ENCODE peak calls at places on chromosomes 13 and 19, in six cellular contexts. One of them, this sample, is unnamed.

GRCh38 chr19:3784607-3785463 is 1.3 kb downstream of the MATK start:
- DNase-seq in adrenal gland: no peak
- DNase-seq in tibial nerve: no peak
- DNase-seq in astrocyte: no peak
- DNase-seq in upper lobe of left lung: no peak
- DNase-seq in nephron progenitor cell: no peak
- DNase-seq in this sample: no peak

GRCh38 chr19:55383789-55384575 is at the start of gene TMEM238:
- DNase-seq in adrenal gland: peak; percentile 69
- DNase-seq in tibial nerve: no peak
- DNase-seq in astrocyte: peak; percentile 56
- DNase-seq in upper lobe of left lung: peak; percentile 68
- DNase-seq in nephron progenitor cell: peak; percentile 72
- DNase-seq in this sample: no peak

GRCh38 chr13:94858856-94859811 is 146.8 kb upstream of the SOX21 start:
- DNase-seq in adrenal gland: peak; percentile 58
- DNase-seq in tibial nerve: peak; percentile 46
- DNase-seq in astrocyte: peak; percentile 30
- DNase-seq in upper lobe of left lung: peak; percentile 54
- DNase-seq in nephron progenitor cell: peak; percentile 3
- DNase-seq in this sample: no peak

GRCh38 chr19:35357867-35358573 is at the start of gene FFAR3:
- DNase-seq in adrenal gland: peak; percentile 41
- DNase-seq in tibial nerve: peak; percentile 17
- DNase-seq in astrocyte: no peak
- DNase-seq in upper lobe of left lung: peak; percentile 56
- DNase-seq in nephron progenitor cell: no peak
- DNase-seq in this sample: no peak

GRCh38 chr13:28657784-28658538 is 969 bp upstream of the POMP start:
- DNase-seq in adrenal gland: no peak
- DNase-seq in tibial nerve: no peak
- DNase-seq in astrocyte: no peak
- DNase-seq in upper lobe of left lung: no peak
- DNase-seq in nephron progenitor cell: no peak
- DNase-seq in this sample: no peak

GRCh38 chr13:60969659-60970058 is 446.0 kb downstream of the PCDH20 start:
- DNase-seq in adrenal gland: no peak
- DNase-seq in tibial nerve: no peak
- DNase-seq in astrocyte: no peak
- DNase-seq in upper lobe of left lung: no peak
- DNase-seq in nephron progenitor cell: no peak
- DNase-seq in this sample: no peak

GRCh38 chr13:93244918-93245280 is 18.3 kb downstream of the GPC6 start:
- DNase-seq in adrenal gland: no peak
- DNase-seq in tibial nerve: no peak
- DNase-seq in astrocyte: peak; percentile 82
- DNase-seq in upper lobe of left lung: no peak
- DNase-seq in nephron progenitor cell: no peak
- DNase-seq in this sample: no peak

GRCh38 chr13:30058429-30058828 is 208.0 kb upstream of the UBL3 start:
- DNase-seq in adrenal gland: no peak
- DNase-seq in tibial nerve: no peak
- DNase-seq in astrocyte: no peak
- DNase-seq in upper lobe of left lung: no peak
- DNase-seq in nephron progenitor cell: no peak
- DNase-seq in this sample: no peak

GRCh38 chr19:49614096-49614857 is 23.3 kb downstream of the PRR12 start:
- DNase-seq in adrenal gland: no peak
- DNase-seq in tibial nerve: no peak
- DNase-seq in astrocyte: peak; percentile 83
- DNase-seq in upper lobe of left lung: no peak
- DNase-seq in nephron progenitor cell: no peak
- DNase-seq in this sample: no peak

GRCh38 chr19:48613024-48613851 is 1.6 kb downstream of the FAM83E start:
- DNase-seq in adrenal gland: peak; percentile 70
- DNase-seq in tibial nerve: no peak
- DNase-seq in astrocyte: no peak
- DNase-seq in upper lobe of left lung: peak; percentile 45
- DNase-seq in nephron progenitor cell: no peak
- DNase-seq in this sample: no peak

DNA sequence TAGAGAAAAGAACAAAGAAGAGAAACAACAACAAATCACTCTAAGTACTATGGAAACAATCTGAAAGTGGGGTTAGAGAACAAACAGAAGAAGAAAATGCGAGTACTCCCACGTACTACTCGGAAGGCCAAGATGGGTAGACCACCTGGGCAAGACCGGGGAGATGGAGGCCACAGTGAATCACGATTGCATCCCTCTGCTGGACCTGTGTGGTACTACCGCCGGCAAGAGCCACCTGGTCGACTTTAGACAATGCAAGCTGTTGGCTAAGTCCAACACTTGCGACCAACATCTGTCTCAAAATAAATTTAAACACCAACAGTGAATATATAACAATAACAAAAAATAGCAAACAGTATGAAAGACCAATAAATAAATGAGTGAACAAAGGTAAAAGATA is 45.5 kb upstream of the ZNF91 start:
- DNase-seq in adrenal gland: no peak
- DNase-seq in tibial nerve: no peak
- DNase-seq in astrocyte: no peak
- DNase-seq in upper lobe of left lung: no peak
- DNase-seq in nephron progenitor cell: peak; percentile 10
- DNase-seq in this sample: no peak
- TF ChIP-seq CTCF in adrenal gland: no peak
- TF ChIP-seq CTCF in tibial nerve: peak; percentile 16
- TF ChIP-seq CTCF in astrocyte: peak; percentile 21
- TF ChIP-seq CTCF in upper lobe of left lung: no peak
- TF ChIP-seq CTCF in nephron progenitor cell: peak; percentile 18
- TF ChIP-seq CTCF in this sample: peak; percentile 53

GRCh38 chr13:99656843-99657506 is 155.7 kb downstream of the TM9SF2 start:
- DNase-seq in adrenal gland: no peak
- DNase-seq in tibial nerve: no peak
- DNase-seq in astrocyte: no peak
- DNase-seq in upper lobe of left lung: no peak
- DNase-seq in nephron progenitor cell: no peak
- DNase-seq in this sample: no peak

GRCh38 chr13:99660101-99660500 is 158.8 kb downstream of the TM9SF2 start:
- DNase-seq in adrenal gland: no peak
- DNase-seq in tibial nerve: no peak
- DNase-seq in astrocyte: no peak
- DNase-seq in upper lobe of left lung: no peak
- DNase-seq in nephron progenitor cell: no peak
- DNase-seq in this sample: no peak

GRCh38 chr13:99657848-99658265 is 156.6 kb downstream of the TM9SF2 start:
- DNase-seq in adrenal gland: no peak
- DNase-seq in tibial nerve: no peak
- DNase-seq in astrocyte: peak; percentile 31
- DNase-seq in upper lobe of left lung: peak; percentile 37
- DNase-seq in nephron progenitor cell: peak; percentile 52
- DNase-seq in this sample: peak; percentile 41

GRCh38 chr13:99659234-99659633 is 158.0 kb downstream of the TM9SF2 start:
- DNase-seq in adrenal gland: no peak
- DNase-seq in tibial nerve: no peak
- DNase-seq in astrocyte: no peak
- DNase-seq in upper lobe of left lung: no peak
- DNase-seq in nephron progenitor cell: no peak
- DNase-seq in this sample: no peak

DNA sequence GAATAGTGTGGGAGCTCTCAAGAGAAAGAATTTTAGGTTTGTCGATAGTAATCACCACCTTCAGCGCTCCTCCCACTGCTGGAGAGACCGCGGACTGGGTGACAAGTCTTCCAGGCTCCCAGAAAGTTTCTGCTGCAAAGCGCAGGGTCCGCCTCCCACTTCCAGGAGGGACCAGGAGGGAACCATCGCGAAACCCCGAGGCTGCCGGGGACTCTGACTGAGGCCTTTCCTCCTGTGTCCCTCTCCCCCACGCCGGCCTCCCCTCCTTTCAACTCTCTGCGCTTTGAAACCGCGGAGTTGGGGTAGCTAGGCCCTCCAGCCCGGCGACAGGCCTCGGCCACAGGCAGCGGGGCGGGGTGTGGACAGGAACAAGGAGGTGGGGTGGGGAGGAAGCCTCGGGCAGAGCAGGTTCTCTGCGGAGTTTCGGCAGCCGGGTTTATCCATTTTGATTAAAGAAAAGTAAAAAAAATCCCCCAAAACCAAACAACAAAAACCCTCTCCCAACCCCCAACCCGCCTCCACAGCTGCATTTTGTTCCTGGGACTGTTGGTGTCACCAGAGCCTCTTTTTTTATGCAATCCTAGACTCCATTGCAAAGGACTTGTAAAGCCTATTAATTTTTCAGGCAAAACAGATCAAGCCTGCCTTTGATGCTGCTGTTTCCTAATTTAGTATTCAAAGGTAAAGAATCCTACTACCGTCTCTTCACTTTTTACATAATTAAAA is 157.2 kb downstream of the TM9SF2 start:
- DNase-seq in adrenal gland: peak; percentile 28
- DNase-seq in tibial nerve: peak; percentile 29
- DNase-seq in astrocyte: peak; percentile 33
- DNase-seq in upper lobe of left lung: peak; percentile 38
- DNase-seq in nephron progenitor cell: peak; percentile 64
- DNase-seq in this sample: peak; percentile 54
- TF ChIP-seq CTCF in adrenal gland: no peak
- TF ChIP-seq CTCF in tibial nerve: peak; percentile 45
- TF ChIP-seq CTCF in astrocyte: peak; percentile 51
- TF ChIP-seq CTCF in upper lobe of left lung: no peak
- TF ChIP-seq CTCF in nephron progenitor cell: peak; percentile 37
- TF ChIP-seq CTCF in this sample: peak; percentile 62

GRCh38 chr13:75513271-75513670 is 24.4 kb downstream of the COMMD6 start:
- DNase-seq in adrenal gland: no peak
- DNase-seq in tibial nerve: no peak
- DNase-seq in astrocyte: no peak
- DNase-seq in upper lobe of left lung: no peak
- DNase-seq in nephron progenitor cell: no peak
- DNase-seq in this sample: no peak

GRCh38 chr13:75508002-75508548 is 26.1 kb upstream of the TBC1D4 start:
- DNase-seq in adrenal gland: no peak
- DNase-seq in tibial nerve: no peak
- DNase-seq in astrocyte: no peak
- DNase-seq in upper lobe of left lung: no peak
- DNase-seq in nephron progenitor cell: no peak
- DNase-seq in this sample: no peak

GRCh38 chr13:75514080-75515040 is 23.3 kb downstream of the COMMD6 start:
- DNase-seq in adrenal gland: no peak
- DNase-seq in tibial nerve: no peak
- DNase-seq in astrocyte: peak; percentile 29
- DNase-seq in upper lobe of left lung: no peak
- DNase-seq in nephron progenitor cell: no peak
- DNase-seq in this sample: no peak

GRCh38 chr13:75512253-75512652 is 25.4 kb downstream of the COMMD6 start:
- DNase-seq in adrenal gland: no peak
- DNase-seq in tibial nerve: no peak
- DNase-seq in astrocyte: no peak
- DNase-seq in upper lobe of left lung: no peak
- DNase-seq in nephron progenitor cell: no peak
- DNase-seq in this sample: no peak

GRCh38 chr13:75511226-75511625 is 26.4 kb downstream of the COMMD6 start:
- DNase-seq in adrenal gland: no peak
- DNase-seq in tibial nerve: no peak
- DNase-seq in astrocyte: no peak
- DNase-seq in upper lobe of left lung: no peak
- DNase-seq in nephron progenitor cell: no peak
- DNase-seq in this sample: no peak
- TF ChIP-seq CTCF in adrenal gland: no peak
- TF ChIP-seq CTCF in tibial nerve: no peak
- TF ChIP-seq CTCF in astrocyte: no peak
- TF ChIP-seq CTCF in upper lobe of left lung: no peak
- TF ChIP-seq CTCF in nephron progenitor cell: no peak
- TF ChIP-seq CTCF in this sample: no peak

GRCh38 chr19:14073925-14074838 is 1.6 kb downstream of the MISP3 start:
- DNase-seq in adrenal gland: peak; percentile 55
- DNase-seq in tibial nerve: peak; percentile 23
- DNase-seq in astrocyte: no peak
- DNase-seq in upper lobe of left lung: no peak
- DNase-seq in nephron progenitor cell: peak; percentile 37
- DNase-seq in this sample: no peak
- TF ChIP-seq CTCF in adrenal gland: no peak
- TF ChIP-seq CTCF in tibial nerve: no peak
- TF ChIP-seq CTCF in astrocyte: no peak
- TF ChIP-seq CTCF in upper lobe of left lung: no peak
- TF ChIP-seq CTCF in nephron progenitor cell: no peak
- TF ChIP-seq CTCF in this sample: no peak

DNA sequence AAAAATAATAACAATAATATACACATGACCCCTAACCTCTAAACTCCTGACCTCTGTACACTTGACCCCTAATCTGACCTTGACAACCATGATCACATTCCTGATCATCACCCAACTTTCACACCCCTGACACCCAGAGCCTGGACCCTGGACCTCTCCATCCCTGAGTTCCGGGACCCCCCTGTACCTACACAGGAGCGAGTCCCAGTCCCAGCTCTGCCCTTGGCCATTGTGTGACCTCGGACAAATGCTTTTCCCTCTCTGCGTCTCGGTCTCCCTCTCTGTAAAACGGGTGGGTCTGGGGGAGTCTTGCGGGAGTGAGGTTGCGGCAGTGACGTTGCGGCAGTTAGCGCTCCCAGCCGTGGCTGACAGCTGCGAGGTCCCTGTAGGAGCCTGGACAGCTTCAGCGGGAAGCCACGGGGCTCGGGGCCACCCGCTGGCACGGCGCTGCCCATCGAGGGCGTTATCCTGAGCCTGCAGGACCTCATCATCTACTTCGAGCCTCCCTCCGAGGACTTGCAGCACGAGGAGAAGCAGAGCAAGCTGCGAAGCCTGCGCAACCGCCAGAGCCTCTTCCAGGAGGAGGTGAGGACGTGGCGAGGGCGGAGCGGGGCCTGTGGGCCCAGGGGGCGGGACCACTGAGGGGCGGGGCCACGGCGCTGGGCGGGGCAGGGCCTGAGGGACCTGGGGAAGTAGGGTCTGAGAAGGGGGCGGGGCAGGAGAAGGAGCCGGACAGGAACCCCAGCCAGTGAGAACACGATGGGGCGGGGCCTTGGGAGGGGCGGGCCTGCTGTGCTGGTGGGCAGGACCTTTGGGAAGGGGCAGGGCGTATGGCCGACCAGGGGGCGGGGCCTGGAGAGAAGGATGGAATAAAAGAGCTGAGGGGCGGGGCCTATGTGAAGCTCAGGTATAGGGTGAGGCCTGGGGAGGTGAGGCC is 19.2 kb downstream of the RYR1 start:
- DNase-seq in adrenal gland: no peak
- DNase-seq in tibial nerve: no peak
- DNase-seq in astrocyte: no peak
- DNase-seq in upper lobe of left lung: no peak
- DNase-seq in nephron progenitor cell: peak; percentile 53
- DNase-seq in this sample: no peak
- TF ChIP-seq CTCF in adrenal gland: no peak
- TF ChIP-seq CTCF in tibial nerve: no peak
- TF ChIP-seq CTCF in astrocyte: no peak
- TF ChIP-seq CTCF in upper lobe of left lung: no peak
- TF ChIP-seq CTCF in nephron progenitor cell: no peak
- TF ChIP-seq CTCF in this sample: no peak

DNA sequence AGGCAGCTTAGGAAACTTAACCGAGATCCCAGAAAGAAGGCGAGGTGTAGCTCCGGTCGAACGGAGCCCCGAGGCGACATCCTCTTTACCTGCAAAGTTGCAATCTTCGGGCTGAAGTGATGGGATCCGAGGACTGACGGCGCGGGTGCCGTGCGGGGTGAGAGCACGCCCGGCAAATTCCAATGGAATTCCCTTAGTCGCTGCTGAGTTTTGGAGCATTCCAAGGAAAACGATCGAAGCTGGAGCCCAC is 141 bp downstream of the TRPC4 start:
- DNase-seq in adrenal gland: no peak
- DNase-seq in tibial nerve: no peak
- DNase-seq in astrocyte: no peak
- DNase-seq in upper lobe of left lung: no peak
- DNase-seq in nephron progenitor cell: no peak
- DNase-seq in this sample: no peak
- TF ChIP-seq CTCF in adrenal gland: no peak
- TF ChIP-seq CTCF in tibial nerve: no peak
- TF ChIP-seq CTCF in astrocyte: no peak
- TF ChIP-seq CTCF in upper lobe of left lung: no peak
- TF ChIP-seq CTCF in nephron progenitor cell: no peak
- TF ChIP-seq CTCF in this sample: no peak

This sample was measured in neural crest cell.